ENCODE peak calls at places on chromosome X, in four cellular contexts. K is activated T-cell treated with anti-CD3 and anti-CD28 coated beads for 24 hours, E is stromal cell of bone marrow, A is IMR-90. G is an unnamed sample.

GRCh38 chrX:22629105-22629725 is 356.5 kb downstream of the CBLL2 start:
- DNase-seq in A (peak; percentile 74), E (peak; percentile 36), K (no peak), G (no peak)

GRCh38 chrX:10537308-10537707 is 83.1 kb downstream of the MID1 start:
- DNase-seq in A (no peak), E (no peak), K (no peak), G (no peak)

GRCh38 chrX:150486011-150486410 is 82.4 kb upstream of the MTM1 start:
- DNase-seq in E (peak; percentile 36), A (peak; percentile 59), K (peak; percentile 39), G (no peak)

GRCh38 chrX:106726485-106727437 is at the start of gene RNF128:
- DNase-seq in A (peak; percentile 26), K (no peak), E (no peak), G (peak; percentile 66)

GRCh38 chrX:53239474-53239873 is 14.5 kb upstream of the KDM5C start:
- DNase-seq in E (no peak), K (no peak), A (no peak), G (peak; percentile 63)

GRCh38 chrX:20471483-20471882 is 204.8 kb upstream of the RPS6KA3 start:
- DNase-seq in E (no peak), K (no peak), A (no peak), G (no peak)

GRCh38 chrX:2401590-2402360 is 99.0 kb downstream of the DHRSX start:
- DNase-seq in A (no peak), E (no peak), K (no peak), G (no peak)

GRCh38 chrX:108439434-108439883 is at the start of gene COL4A5:
- DNase-seq in K (peak; percentile 0), E (peak; percentile 14), A (peak; percentile 80), G (no peak)

GRCh38 chrX:9955506-9955905 is 11.7 kb upstream of the CLDN34 start:
- DNase-seq in K (no peak), A (peak; percentile 90), E (no peak), G (no peak)

GRCh38 chrX:131571348-131571747 is 27.5 kb downstream of the OR13H1 start:
- DNase-seq in K (no peak), E (no peak), A (no peak), G (no peak)

GRCh38 chrX:15301924-15302323 is 13.5 kb downstream of the ASB11 start:
- DNase-seq in K (no peak), A (peak; percentile 41), E (peak; percentile 29), G (no peak)

GRCh38 chrX:138748480-138748879 is 37.0 kb upstream of the FGF13 start:
- DNase-seq in A (peak; percentile 6), E (no peak), K (no peak), G (no peak)

GRCh38 chrX:155632424-155633100 is 19.8 kb upstream of the TMLHE start:
- DNase-seq in E (no peak), A (peak; percentile 16), K (no peak), G (no peak)

GRCh38 chrX:54786972-54787371 is 11.1 kb downstream of the ITIH6 start:
- DNase-seq in A (no peak), K (no peak), E (no peak), G (no peak)

GRCh38 chrX:1387141-1387776 is 4.7 kb downstream of the SLC25A6 start:
- DNase-seq in E (no peak), A (no peak), K (no peak), G (peak; percentile 79)

GRCh38 chrX:68043713-68044438 is 389.4 kb downstream of the OPHN1 start:
- DNase-seq in E (no peak), K (no peak), A (no peak), G (no peak)

GRCh38 chrX:153372949-153373348 is 28.2 kb downstream of the PNMA6E start:
- DNase-seq in A (no peak), E (no peak), K (no peak), G (no peak)

GRCh38 chrX:29851971-29852605 is 363.3 kb upstream of the MAGEB2 start:
- DNase-seq in A (no peak), E (no peak), K (no peak), G (no peak)

GRCh38 chrX:17030092-17030491 is 83.6 kb downstream of the REPS2 start:
- DNase-seq in E (no peak), A (no peak), K (no peak), G (no peak)

GRCh38 chrX:24002792-24003191 is 24.2 kb downstream of the KLHL15 start:
- DNase-seq in A (no peak), K (no peak), E (no peak), G (no peak)

GRCh38 chrX:137565921-137566745 is at the start of gene ZIC3:
- DNase-seq in K (no peak), A (no peak), E (no peak), G (no peak)

GRCh38 chrX:9730752-9731151 is 34.9 kb downstream of the GPR143 start:
- DNase-seq in A (no peak), E (no peak), K (no peak), G (no peak)

GRCh38 chrX:103647630-103648029 is 18.9 kb downstream of the TCEAL1 start:
- DNase-seq in A (no peak), E (no peak), K (no peak), G (no peak)

GRCh38 chrX:105463483-105463882 is 243.0 kb upstream of the TEX13A start:
- DNase-seq in K (no peak), E (no peak), A (no peak), G (no peak)

GRCh38 chrX:153703036-153703370 is 15.3 kb downstream of the SLC6A8 start:
- DNase-seq in K (no peak), E (no peak), A (peak; percentile 75), G (no peak)

GRCh38 chrX:46796574-46797191 is 37.8 kb upstream of the SLC9A7 start:
- DNase-seq in K (peak; percentile 54), E (peak; percentile 36), A (peak; percentile 64), G (peak; percentile 85)

G was measured in spleen.